ENCODE peak calls at places on chromosomes 12 and 14, in ten cellular contexts. U is activated T-helper 1 cell treated with Interleukin-2 at 50 U/mL for 16 hours, T is neural crest cell, L is testis, W is HepG2, B is left ventricle myocardium superior, S is GM18507, Z is LoVo, A is NCI-H748 treated with DMSO at 0.1 percent for 48 hours, O is T-cell. N is an unnamed sample.

GRCh38 chr12:108855284-108856169 is 1.9 kb downstream of the SSH1 start:
- DNase-seq in S (no peak), Z (no peak), O (no peak), B (no peak), L (peak), U (no peak), A (no peak), W (peak), T (no peak), N (no peak)

GRCh38 chr14:58107947-58108552 is 44.0 kb downstream of the ARMH4 start:
- DNase-seq in A (peak), T (peak), L (peak), W (peak), S (no peak), B (no peak), Z (peak), U (no peak), O (no peak), N (peak)

GRCh38 chr12:94134226-94134795 is 14.1 kb upstream of the PLXNC1 start:
- DNase-seq in W (peak), B (no peak), U (no peak), O (no peak), L (peak), A (peak), Z (peak), T (peak), S (no peak), N (no peak)

GRCh38 chr12:108766294-108766693 is 35.0 kb upstream of the CORO1C start:
- DNase-seq in S (no peak), O (no peak), L (no peak), Z (no peak), B (no peak), A (no peak), U (no peak), T (no peak), W (no peak), N (no peak)

GRCh38 chr12:2282321-2282720 is 229.5 kb downstream of the CACNA1C start:
- DNase-seq in Z (no peak), O (no peak), B (no peak), T (no peak), A (no peak), S (no peak), U (no peak), L (no peak), W (peak), N (no peak)

GRCh38 chr14:88045705-88046104 is 40.8 kb downstream of the GPR65 start:
- DNase-seq in T (no peak), L (no peak), O (no peak), Z (no peak), S (no peak), A (no peak), B (no peak), W (no peak), U (no peak), N (no peak)

GRCh38 chr12:15404485-15404884 is 82.2 kb downstream of the PTPRO start:
- DNase-seq in T (no peak), W (no peak), A (no peak), S (no peak), L (no peak), O (no peak), U (no peak), B (no peak), Z (no peak), N (no peak)

GRCh38 chr14:59337151-59337611 is 128.0 kb downstream of the GPR135 start:
- DNase-seq in O (no peak), W (no peak), S (no peak), A (no peak), L (peak), T (no peak), Z (no peak), B (peak), U (no peak), N (no peak)

GRCh38 chr12:84492381-84492883 is 420.2 kb downstream of the SLC6A15 start:
- DNase-seq in U (no peak), A (no peak), O (no peak), B (no peak), T (no peak), W (no peak), S (no peak), L (no peak), Z (peak), N (no peak)

GRCh38 chr14:23538785-23539184 is 12.8 kb downstream of the ZFHX2 start:
- DNase-seq in O (no peak), L (no peak), B (peak), A (no peak), U (no peak), Z (no peak), T (no peak), S (no peak), W (no peak), N (no peak)